ENCODE peak calls at places on chromosomes 5 and 9, in ten cellular contexts. One of them, this sample, is unnamed.

GRCh38 chr9:108469654-108470053 is 386.1 kb downstream of the ACTL7B start:
- DNase-seq in AG04450: no peak
- DNase-seq in thyroid gland: no peak
- DNase-seq in fibroblast of mammary gland: peak
- DNase-seq in A549: no peak
- DNase-seq in fibroblast of the aortic adventitia: peak
- DNase-seq in astrocyte of the spinal cord: peak
- DNase-seq in esophagus squamous epithelium: no peak
- DNase-seq in heart right ventricle: no peak
- DNase-seq in lung: no peak
- DNase-seq in this sample: peak

GRCh38 chr9:69295872-69296562 is 29.0 kb upstream of the ENTREP1 start:
- DNase-seq in AG04450: no peak
- DNase-seq in thyroid gland: no peak
- DNase-seq in fibroblast of mammary gland: peak
- DNase-seq in A549: no peak
- DNase-seq in fibroblast of the aortic adventitia: no peak
- DNase-seq in astrocyte of the spinal cord: no peak
- DNase-seq in esophagus squamous epithelium: no peak
- DNase-seq in heart right ventricle: peak
- DNase-seq in lung: no peak
- DNase-seq in this sample: peak

GRCh38 chr5:66538531-66538930 is 57.7 kb upstream of the MAST4 start:
- DNase-seq in AG04450: no peak
- DNase-seq in thyroid gland: no peak
- DNase-seq in fibroblast of mammary gland: no peak
- DNase-seq in A549: no peak
- DNase-seq in fibroblast of the aortic adventitia: no peak
- DNase-seq in astrocyte of the spinal cord: no peak
- DNase-seq in esophagus squamous epithelium: no peak
- DNase-seq in heart right ventricle: no peak
- DNase-seq in lung: no peak
- DNase-seq in this sample: no peak

GRCh38 chr5:139848508-139849100 is 53.0 kb downstream of the PSD2 start:
- DNase-seq in AG04450: no peak
- DNase-seq in thyroid gland: peak
- DNase-seq in fibroblast of mammary gland: no peak
- DNase-seq in A549: no peak
- DNase-seq in fibroblast of the aortic adventitia: no peak
- DNase-seq in astrocyte of the spinal cord: no peak
- DNase-seq in esophagus squamous epithelium: no peak
- DNase-seq in heart right ventricle: peak
- DNase-seq in lung: no peak
- DNase-seq in this sample: no peak

GRCh38 chr5:143055596-143056330 is 285.6 kb downstream of the ARHGAP26 start:
- DNase-seq in AG04450: no peak
- DNase-seq in thyroid gland: no peak
- DNase-seq in fibroblast of mammary gland: peak
- DNase-seq in A549: no peak
- DNase-seq in fibroblast of the aortic adventitia: no peak
- DNase-seq in astrocyte of the spinal cord: no peak
- DNase-seq in esophagus squamous epithelium: no peak
- DNase-seq in heart right ventricle: no peak
- DNase-seq in lung: no peak
- DNase-seq in this sample: peak

GRCh38 chr5:95615164-95615467 is 4.8 kb upstream of the GPR150 start:
- DNase-seq in AG04450: no peak
- DNase-seq in thyroid gland: no peak
- DNase-seq in fibroblast of mammary gland: peak
- DNase-seq in A549: no peak
- DNase-seq in fibroblast of the aortic adventitia: no peak
- DNase-seq in astrocyte of the spinal cord: no peak
- DNase-seq in esophagus squamous epithelium: no peak
- DNase-seq in heart right ventricle: no peak
- DNase-seq in lung: no peak
- DNase-seq in this sample: peak

GRCh38 chr5:127925916-127926315 is 157.7 kb upstream of the SLC12A2 start:
- DNase-seq in AG04450: no peak
- DNase-seq in thyroid gland: no peak
- DNase-seq in fibroblast of mammary gland: peak
- DNase-seq in A549: no peak
- DNase-seq in fibroblast of the aortic adventitia: no peak
- DNase-seq in astrocyte of the spinal cord: peak
- DNase-seq in esophagus squamous epithelium: no peak
- DNase-seq in heart right ventricle: no peak
- DNase-seq in lung: peak
- DNase-seq in this sample: peak

GRCh38 chr5:169964247-169964646 is 16.0 kb downstream of the INSYN2B start:
- DNase-seq in AG04450: no peak
- DNase-seq in thyroid gland: no peak
- DNase-seq in fibroblast of mammary gland: no peak
- DNase-seq in A549: no peak
- DNase-seq in fibroblast of the aortic adventitia: no peak
- DNase-seq in astrocyte of the spinal cord: no peak
- DNase-seq in esophagus squamous epithelium: no peak
- DNase-seq in heart right ventricle: no peak
- DNase-seq in lung: no peak
- DNase-seq in this sample: no peak

GRCh38 chr5:142245776-142246175 is 79.0 kb downstream of the SPRY4 start:
- DNase-seq in AG04450: no peak
- DNase-seq in thyroid gland: no peak
- DNase-seq in fibroblast of mammary gland: no peak
- DNase-seq in A549: no peak
- DNase-seq in fibroblast of the aortic adventitia: no peak
- DNase-seq in astrocyte of the spinal cord: peak
- DNase-seq in esophagus squamous epithelium: no peak
- DNase-seq in heart right ventricle: no peak
- DNase-seq in lung: no peak
- DNase-seq in this sample: peak

GRCh38 chr5:158549306-158549705 is 550.4 kb downstream of the EBF1 start:
- DNase-seq in AG04450: no peak
- DNase-seq in thyroid gland: no peak
- DNase-seq in fibroblast of mammary gland: peak
- DNase-seq in A549: no peak
- DNase-seq in fibroblast of the aortic adventitia: no peak
- DNase-seq in astrocyte of the spinal cord: no peak
- DNase-seq in esophagus squamous epithelium: no peak
- DNase-seq in heart right ventricle: no peak
- DNase-seq in lung: no peak
- DNase-seq in this sample: peak

GRCh38 chr5:138544171-138545134 is 1.4 kb upstream of the ETF1 start:
- DNase-seq in AG04450: no peak
- DNase-seq in thyroid gland: peak
- DNase-seq in fibroblast of mammary gland: peak
- DNase-seq in A549: no peak
- DNase-seq in fibroblast of the aortic adventitia: peak
- DNase-seq in astrocyte of the spinal cord: peak
- DNase-seq in esophagus squamous epithelium: no peak
- DNase-seq in heart right ventricle: no peak
- DNase-seq in lung: no peak
- DNase-seq in this sample: peak

GRCh38 chr9:126551812-126552211 is 61.9 kb upstream of the LMX1B start:
- DNase-seq in AG04450: no peak
- DNase-seq in thyroid gland: no peak
- DNase-seq in fibroblast of mammary gland: no peak
- DNase-seq in A549: no peak
- DNase-seq in fibroblast of the aortic adventitia: no peak
- DNase-seq in astrocyte of the spinal cord: no peak
- DNase-seq in esophagus squamous epithelium: no peak
- DNase-seq in heart right ventricle: no peak
- DNase-seq in lung: no peak
- DNase-seq in this sample: no peak

GRCh38 chr5:134554319-134555222 is 29.1 kb downstream of the JADE2 start:
- DNase-seq in AG04450: peak
- DNase-seq in thyroid gland: peak
- DNase-seq in fibroblast of mammary gland: peak
- DNase-seq in A549: peak
- DNase-seq in fibroblast of the aortic adventitia: peak
- DNase-seq in astrocyte of the spinal cord: peak
- DNase-seq in esophagus squamous epithelium: no peak
- DNase-seq in heart right ventricle: peak
- DNase-seq in lung: peak
- DNase-seq in this sample: peak

GRCh38 chr9:136023401-136024225 is 62.4 kb upstream of the UBAC1 start:
- DNase-seq in AG04450: peak
- DNase-seq in thyroid gland: peak
- DNase-seq in fibroblast of mammary gland: peak
- DNase-seq in A549: no peak
- DNase-seq in fibroblast of the aortic adventitia: peak
- DNase-seq in astrocyte of the spinal cord: peak
- DNase-seq in esophagus squamous epithelium: no peak
- DNase-seq in heart right ventricle: peak
- DNase-seq in lung: no peak
- DNase-seq in this sample: peak

GRCh38 chr5:55483903-55484302 is 50.9 kb downstream of the PLPP1 start:
- DNase-seq in AG04450: no peak
- DNase-seq in thyroid gland: no peak
- DNase-seq in fibroblast of mammary gland: no peak
- DNase-seq in A549: no peak
- DNase-seq in fibroblast of the aortic adventitia: no peak
- DNase-seq in astrocyte of the spinal cord: no peak
- DNase-seq in esophagus squamous epithelium: no peak
- DNase-seq in heart right ventricle: no peak
- DNase-seq in lung: no peak
- DNase-seq in this sample: no peak

GRCh38 chr5:11531805-11532204 is 372.4 kb downstream of the CTNND2 start:
- DNase-seq in AG04450: no peak
- DNase-seq in thyroid gland: no peak
- DNase-seq in fibroblast of mammary gland: no peak
- DNase-seq in A549: no peak
- DNase-seq in fibroblast of the aortic adventitia: no peak
- DNase-seq in astrocyte of the spinal cord: no peak
- DNase-seq in esophagus squamous epithelium: no peak
- DNase-seq in heart right ventricle: no peak
- DNase-seq in lung: no peak
- DNase-seq in this sample: no peak

GRCh38 chr9:68629042-68629441 is 76.0 kb upstream of the PIP5K1B start:
- DNase-seq in AG04450: no peak
- DNase-seq in thyroid gland: no peak
- DNase-seq in fibroblast of mammary gland: no peak
- DNase-seq in A549: no peak
- DNase-seq in fibroblast of the aortic adventitia: no peak
- DNase-seq in astrocyte of the spinal cord: no peak
- DNase-seq in esophagus squamous epithelium: no peak
- DNase-seq in heart right ventricle: peak
- DNase-seq in lung: no peak
- DNase-seq in this sample: no peak

GRCh38 chr5:139980765-139981164 is 62.3 kb downstream of the NRG2 start:
- DNase-seq in AG04450: no peak
- DNase-seq in thyroid gland: no peak
- DNase-seq in fibroblast of mammary gland: no peak
- DNase-seq in A549: no peak
- DNase-seq in fibroblast of the aortic adventitia: no peak
- DNase-seq in astrocyte of the spinal cord: no peak
- DNase-seq in esophagus squamous epithelium: no peak
- DNase-seq in heart right ventricle: no peak
- DNase-seq in lung: no peak
- DNase-seq in this sample: no peak

GRCh38 chr9:95462419-95463121 is 54.2 kb downstream of the PTCH1 start:
- DNase-seq in AG04450: peak
- DNase-seq in thyroid gland: peak
- DNase-seq in fibroblast of mammary gland: peak
- DNase-seq in A549: no peak
- DNase-seq in fibroblast of the aortic adventitia: peak
- DNase-seq in astrocyte of the spinal cord: peak
- DNase-seq in esophagus squamous epithelium: peak
- DNase-seq in heart right ventricle: peak
- DNase-seq in lung: peak
- DNase-seq in this sample: peak

DNA sequence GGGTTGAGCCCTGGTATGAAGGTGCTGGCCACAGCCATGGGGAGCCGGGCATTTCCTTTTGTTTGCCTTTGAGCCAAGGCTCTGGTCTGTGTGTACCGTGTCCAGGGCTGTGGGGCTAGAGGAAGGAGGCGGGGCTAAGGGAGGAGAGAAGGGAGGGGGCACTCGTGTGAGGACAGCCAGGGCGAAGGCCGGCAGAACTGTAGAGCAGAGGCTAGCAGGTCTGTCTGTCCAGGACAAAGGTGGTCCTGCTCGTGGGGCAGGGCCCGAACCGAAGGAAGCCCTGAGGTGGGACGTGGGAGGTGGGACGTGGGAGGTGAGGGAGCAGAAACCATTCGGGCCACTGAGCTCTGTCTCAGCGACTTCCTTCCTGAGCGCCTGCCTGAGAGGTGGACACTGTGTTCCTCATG is 41.3 kb upstream of the TESK1 start:
- DNase-seq in AG04450: no peak
- DNase-seq in thyroid gland: peak
- DNase-seq in fibroblast of mammary gland: no peak
- DNase-seq in A549: no peak
- DNase-seq in fibroblast of the aortic adventitia: no peak
- DNase-seq in astrocyte of the spinal cord: peak
- DNase-seq in esophagus squamous epithelium: no peak
- DNase-seq in heart right ventricle: peak
- DNase-seq in lung: peak
- DNase-seq in this sample: no peak
- H3K4me3 ChIP-seq in AG04450: no peak
- H3K4me3 ChIP-seq in thyroid gland: no peak
- H3K4me3 ChIP-seq in fibroblast of mammary gland: no peak
- H3K4me3 ChIP-seq in A549: no peak
- H3K4me3 ChIP-seq in fibroblast of the aortic adventitia: no peak
- H3K4me3 ChIP-seq in astrocyte of the spinal cord: no peak
- H3K4me3 ChIP-seq in esophagus squamous epithelium: no peak
- H3K4me3 ChIP-seq in heart right ventricle: no peak
- H3K4me3 ChIP-seq in lung: no peak
- H3K4me3 ChIP-seq in this sample: no peak

GRCh38 chr5:14895301-14895700 is 23.7 kb upstream of the ANKH start:
- DNase-seq in AG04450: no peak
- DNase-seq in thyroid gland: no peak
- DNase-seq in fibroblast of mammary gland: peak
- DNase-seq in A549: no peak
- DNase-seq in fibroblast of the aortic adventitia: no peak
- DNase-seq in astrocyte of the spinal cord: no peak
- DNase-seq in esophagus squamous epithelium: no peak
- DNase-seq in heart right ventricle: no peak
- DNase-seq in lung: no peak
- DNase-seq in this sample: no peak
- TF ChIP-seq CTCF in AG04450: no peak
- TF ChIP-seq CTCF in thyroid gland: no peak
- TF ChIP-seq CTCF in fibroblast of mammary gland: no peak
- TF ChIP-seq CTCF in A549: no peak
- TF ChIP-seq CTCF in fibroblast of the aortic adventitia: no peak
- TF ChIP-seq CTCF in astrocyte of the spinal cord: no peak
- TF ChIP-seq CTCF in esophagus squamous epithelium: no peak
- TF ChIP-seq CTCF in heart right ventricle: no peak
- TF ChIP-seq CTCF in lung: no peak
- TF ChIP-seq CTCF in this sample: no peak

GRCh38 chr5:150263801-150264621 is 25.6 kb downstream of the CAMK2A start:
- DNase-seq in AG04450: peak
- DNase-seq in thyroid gland: peak
- DNase-seq in fibroblast of mammary gland: peak
- DNase-seq in A549: peak
- DNase-seq in fibroblast of the aortic adventitia: peak
- DNase-seq in astrocyte of the spinal cord: peak
- DNase-seq in esophagus squamous epithelium: no peak
- DNase-seq in heart right ventricle: no peak
- DNase-seq in lung: no peak
- DNase-seq in this sample: peak
- H3K4me3 ChIP-seq in AG04450: peak
- H3K4me3 ChIP-seq in thyroid gland: no peak
- H3K4me3 ChIP-seq in fibroblast of mammary gland: no peak
- H3K4me3 ChIP-seq in A549: no peak
- H3K4me3 ChIP-seq in fibroblast of the aortic adventitia: no peak
- H3K4me3 ChIP-seq in astrocyte of the spinal cord: no peak
- H3K4me3 ChIP-seq in esophagus squamous epithelium: no peak
- H3K4me3 ChIP-seq in heart right ventricle: no peak
- H3K4me3 ChIP-seq in lung: no peak
- H3K4me3 ChIP-seq in this sample: peak

GRCh38 chr5:167936944-167937627 is 354.4 kb upstream of the WWC1 start:
- DNase-seq in AG04450: no peak
- DNase-seq in thyroid gland: no peak
- DNase-seq in fibroblast of mammary gland: no peak
- DNase-seq in A549: no peak
- DNase-seq in fibroblast of the aortic adventitia: no peak
- DNase-seq in astrocyte of the spinal cord: no peak
- DNase-seq in esophagus squamous epithelium: no peak
- DNase-seq in heart right ventricle: no peak
- DNase-seq in lung: no peak
- DNase-seq in this sample: no peak
- TF ChIP-seq CTCF in AG04450: no peak
- TF ChIP-seq CTCF in thyroid gland: no peak
- TF ChIP-seq CTCF in fibroblast of mammary gland: no peak
- TF ChIP-seq CTCF in A549: no peak
- TF ChIP-seq CTCF in fibroblast of the aortic adventitia: no peak
- TF ChIP-seq CTCF in astrocyte of the spinal cord: no peak
- TF ChIP-seq CTCF in esophagus squamous epithelium: no peak
- TF ChIP-seq CTCF in heart right ventricle: no peak
- TF ChIP-seq CTCF in lung: no peak
- TF ChIP-seq CTCF in this sample: no peak

This sample was measured in foreskin fibroblast.